ENCODE peak calls at places on chromosomes 16 and 17, in eight cellular contexts. One of them, this sample, is unnamed.

GRCh38 chr16:78915916-78916315 is 684.6 kb downstream of the MAF start:
- DNase-seq in BJ: no peak
- DNase-seq in pancreas: no peak
- DNase-seq in hepatic stellate cell: no peak
- DNase-seq in IMR-90: no peak
- DNase-seq in nucleus accumbens: no peak
- DNase-seq in activated T-helper 9 cell treated with anti-CD3 and anti-CD28 coated beads, Interleukin-2, amount 50 U/mL, for 16 hours: no peak
- DNase-seq in NCI-H2029: no peak
- DNase-seq in this sample: no peak

GRCh38 chr17:1029196-1029911 is 32.4 kb downstream of the TIMM22 start:
- DNase-seq in nucleus accumbens: no peak
- DNase-seq in NCI-H2029: no peak
- DNase-seq in activated T-helper 9 cell treated with anti-CD3 and anti-CD28 coated beads, Interleukin-2, amount 50 U/mL, for 16 hours: no peak
- DNase-seq in hepatic stellate cell: peak; percentile 74
- DNase-seq in IMR-90: peak; percentile 73
- DNase-seq in pancreas: no peak
- DNase-seq in BJ: no peak
- DNase-seq in this sample: peak; percentile 81

GRCh38 chr17:488993-489757 is 136.6 kb upstream of the RPH3AL start:
- DNase-seq in NCI-H2029: no peak
- DNase-seq in nucleus accumbens: no peak
- DNase-seq in activated T-helper 9 cell treated with anti-CD3 and anti-CD28 coated beads, Interleukin-2, amount 50 U/mL, for 16 hours: no peak
- DNase-seq in pancreas: no peak
- DNase-seq in hepatic stellate cell: no peak
- DNase-seq in BJ: no peak
- DNase-seq in IMR-90: peak; percentile 20
- DNase-seq in this sample: peak; percentile 61

GRCh38 chr17:79023180-79023705 is 726 bp upstream of the C1QTNF1 start:
- DNase-seq in hepatic stellate cell: no peak
- DNase-seq in pancreas: peak; percentile 40
- DNase-seq in nucleus accumbens: no peak
- DNase-seq in BJ: no peak
- DNase-seq in NCI-H2029: no peak
- DNase-seq in activated T-helper 9 cell treated with anti-CD3 and anti-CD28 coated beads, Interleukin-2, amount 50 U/mL, for 16 hours: no peak
- DNase-seq in IMR-90: no peak
- DNase-seq in this sample: no peak

GRCh38 chr16:81686391-81687182 is 92.5 kb upstream of the PLCG2 start:
- DNase-seq in pancreas: no peak
- DNase-seq in activated T-helper 9 cell treated with anti-CD3 and anti-CD28 coated beads, Interleukin-2, amount 50 U/mL, for 16 hours: no peak
- DNase-seq in nucleus accumbens: no peak
- DNase-seq in NCI-H2029: no peak
- DNase-seq in IMR-90: no peak
- DNase-seq in BJ: no peak
- DNase-seq in hepatic stellate cell: no peak
- DNase-seq in this sample: no peak

GRCh38 chr17:82563318-82563717 is 43.8 kb downstream of the FOXK2 start:
- DNase-seq in nucleus accumbens: no peak
- DNase-seq in IMR-90: no peak
- DNase-seq in NCI-H2029: no peak
- DNase-seq in hepatic stellate cell: no peak
- DNase-seq in activated T-helper 9 cell treated with anti-CD3 and anti-CD28 coated beads, Interleukin-2, amount 50 U/mL, for 16 hours: no peak
- DNase-seq in pancreas: no peak
- DNase-seq in BJ: no peak
- DNase-seq in this sample: no peak

GRCh38 chr17:64778367-64779290 is 116.5 kb upstream of the SMURF2 start:
- DNase-seq in NCI-H2029: peak; percentile 71
- DNase-seq in activated T-helper 9 cell treated with anti-CD3 and anti-CD28 coated beads, Interleukin-2, amount 50 U/mL, for 16 hours: no peak
- DNase-seq in hepatic stellate cell: no peak
- DNase-seq in IMR-90: no peak
- DNase-seq in pancreas: peak; percentile 73
- DNase-seq in nucleus accumbens: no peak
- DNase-seq in BJ: no peak
- DNase-seq in this sample: no peak

GRCh38 chr17:1004769-1005295 is 7.9 kb downstream of the TIMM22 start:
- DNase-seq in NCI-H2029: no peak
- DNase-seq in hepatic stellate cell: no peak
- DNase-seq in nucleus accumbens: no peak
- DNase-seq in BJ: no peak
- DNase-seq in activated T-helper 9 cell treated with anti-CD3 and anti-CD28 coated beads, Interleukin-2, amount 50 U/mL, for 16 hours: no peak
- DNase-seq in pancreas: peak; percentile 56
- DNase-seq in IMR-90: no peak
- DNase-seq in this sample: no peak

GRCh38 chr17:38504216-38504615 is 76.0 kb downstream of the ARHGAP23 start:
- DNase-seq in BJ: no peak
- DNase-seq in IMR-90: no peak
- DNase-seq in nucleus accumbens: no peak
- DNase-seq in activated T-helper 9 cell treated with anti-CD3 and anti-CD28 coated beads, Interleukin-2, amount 50 U/mL, for 16 hours: no peak
- DNase-seq in hepatic stellate cell: no peak
- DNase-seq in pancreas: no peak
- DNase-seq in NCI-H2029: no peak
- DNase-seq in this sample: no peak

GRCh38 chr17:72422505-72423285 is 301.9 kb downstream of the SOX9 start:
- DNase-seq in NCI-H2029: no peak
- DNase-seq in hepatic stellate cell: peak; percentile 91
- DNase-seq in activated T-helper 9 cell treated with anti-CD3 and anti-CD28 coated beads, Interleukin-2, amount 50 U/mL, for 16 hours: no peak
- DNase-seq in IMR-90: peak; percentile 92
- DNase-seq in nucleus accumbens: no peak
- DNase-seq in pancreas: no peak
- DNase-seq in BJ: peak; percentile 90
- DNase-seq in this sample: peak; percentile 99

GRCh38 chr16:25570131-25570530 is 121.6 kb upstream of the HS3ST4 start:
- DNase-seq in IMR-90: no peak
- DNase-seq in hepatic stellate cell: no peak
- DNase-seq in NCI-H2029: no peak
- DNase-seq in activated T-helper 9 cell treated with anti-CD3 and anti-CD28 coated beads, Interleukin-2, amount 50 U/mL, for 16 hours: no peak
- DNase-seq in nucleus accumbens: no peak
- DNase-seq in pancreas: no peak
- DNase-seq in BJ: no peak
- DNase-seq in this sample: no peak

GRCh38 chr16:3035972-3036725 is 595 bp downstream of the BICDL2 start:
- DNase-seq in IMR-90: no peak
- DNase-seq in nucleus accumbens: no peak
- DNase-seq in BJ: no peak
- DNase-seq in NCI-H2029: no peak
- DNase-seq in activated T-helper 9 cell treated with anti-CD3 and anti-CD28 coated beads, Interleukin-2, amount 50 U/mL, for 16 hours: no peak
- DNase-seq in hepatic stellate cell: no peak
- DNase-seq in pancreas: peak; percentile 80
- DNase-seq in this sample: no peak

GRCh38 chr16:1001096-1001495 is 19.5 kb downstream of the SOX8 start:
- DNase-seq in NCI-H2029: no peak
- DNase-seq in BJ: no peak
- DNase-seq in pancreas: no peak
- DNase-seq in IMR-90: no peak
- DNase-seq in activated T-helper 9 cell treated with anti-CD3 and anti-CD28 coated beads, Interleukin-2, amount 50 U/mL, for 16 hours: no peak
- DNase-seq in hepatic stellate cell: no peak
- DNase-seq in nucleus accumbens: no peak
- DNase-seq in this sample: no peak

GRCh38 chr16:10368984-10369551 is 16.8 kb upstream of the ATF7IP2 start:
- DNase-seq in pancreas: no peak
- DNase-seq in hepatic stellate cell: no peak
- DNase-seq in activated T-helper 9 cell treated with anti-CD3 and anti-CD28 coated beads, Interleukin-2, amount 50 U/mL, for 16 hours: no peak
- DNase-seq in BJ: no peak
- DNase-seq in nucleus accumbens: no peak
- DNase-seq in IMR-90: no peak
- DNase-seq in NCI-H2029: no peak
- DNase-seq in this sample: no peak

GRCh38 chr17:16516594-16517018 is 24.6 kb upstream of the LRRC75A start:
- DNase-seq in BJ: peak; percentile 23
- DNase-seq in pancreas: no peak
- DNase-seq in nucleus accumbens: peak; percentile 53
- DNase-seq in hepatic stellate cell: peak; percentile 76
- DNase-seq in activated T-helper 9 cell treated with anti-CD3 and anti-CD28 coated beads, Interleukin-2, amount 50 U/mL, for 16 hours: no peak
- DNase-seq in NCI-H2029: no peak
- DNase-seq in IMR-90: peak; percentile 80
- DNase-seq in this sample: peak; percentile 82

GRCh38 chr17:13864551-13864950 is 204.8 kb upstream of the COX10 start:
- DNase-seq in BJ: peak; percentile 3
- DNase-seq in pancreas: no peak
- DNase-seq in activated T-helper 9 cell treated with anti-CD3 and anti-CD28 coated beads, Interleukin-2, amount 50 U/mL, for 16 hours: no peak
- DNase-seq in nucleus accumbens: no peak
- DNase-seq in IMR-90: peak; percentile 66
- DNase-seq in NCI-H2029: no peak
- DNase-seq in hepatic stellate cell: no peak
- DNase-seq in this sample: peak; percentile 41

GRCh38 chr17:57612202-57613071 is 132.7 kb downstream of the CCDC182 start:
- DNase-seq in BJ: no peak
- DNase-seq in hepatic stellate cell: no peak
- DNase-seq in pancreas: peak; percentile 16
- DNase-seq in NCI-H2029: peak; percentile 50
- DNase-seq in nucleus accumbens: no peak
- DNase-seq in IMR-90: no peak
- DNase-seq in activated T-helper 9 cell treated with anti-CD3 and anti-CD28 coated beads, Interleukin-2, amount 50 U/mL, for 16 hours: no peak
- DNase-seq in this sample: no peak

GRCh38 chr17:66549731-66550207 is 247.4 kb downstream of the PRKCA start:
- DNase-seq in hepatic stellate cell: peak; percentile 63
- DNase-seq in activated T-helper 9 cell treated with anti-CD3 and anti-CD28 coated beads, Interleukin-2, amount 50 U/mL, for 16 hours: no peak
- DNase-seq in NCI-H2029: no peak
- DNase-seq in IMR-90: peak; percentile 90
- DNase-seq in BJ: peak; percentile 80
- DNase-seq in pancreas: no peak
- DNase-seq in nucleus accumbens: no peak
- DNase-seq in this sample: peak; percentile 82

GRCh38 chr17:17784599-17785264 is 52.1 kb downstream of the SREBF1 start:
- DNase-seq in nucleus accumbens: peak; percentile 54
- DNase-seq in hepatic stellate cell: peak; percentile 57
- DNase-seq in IMR-90: no peak
- DNase-seq in BJ: no peak
- DNase-seq in pancreas: no peak
- DNase-seq in activated T-helper 9 cell treated with anti-CD3 and anti-CD28 coated beads, Interleukin-2, amount 50 U/mL, for 16 hours: no peak
- DNase-seq in NCI-H2029: no peak
- DNase-seq in this sample: peak; percentile 64

GRCh38 chr17:81808778-81809555 is 5.0 kb downstream of the GCGR start:
- DNase-seq in nucleus accumbens: no peak
- DNase-seq in BJ: no peak
- DNase-seq in activated T-helper 9 cell treated with anti-CD3 and anti-CD28 coated beads, Interleukin-2, amount 50 U/mL, for 16 hours: no peak
- DNase-seq in hepatic stellate cell: no peak
- DNase-seq in IMR-90: no peak
- DNase-seq in pancreas: no peak
- DNase-seq in NCI-H2029: no peak
- DNase-seq in this sample: no peak

GRCh38 chr16:88747588-88748301 is 37.3 kb downstream of the PIEZO1 start:
- DNase-seq in BJ: no peak
- DNase-seq in nucleus accumbens: no peak
- DNase-seq in pancreas: no peak
- DNase-seq in hepatic stellate cell: no peak
- DNase-seq in activated T-helper 9 cell treated with anti-CD3 and anti-CD28 coated beads, Interleukin-2, amount 50 U/mL, for 16 hours: no peak
- DNase-seq in NCI-H2029: peak; percentile 64
- DNase-seq in IMR-90: no peak
- DNase-seq in this sample: peak; percentile 41

GRCh38 chr16:81774348-81774747 is 4.7 kb upstream of the PLCG2 start:
- DNase-seq in BJ: no peak
- DNase-seq in activated T-helper 9 cell treated with anti-CD3 and anti-CD28 coated beads, Interleukin-2, amount 50 U/mL, for 16 hours: no peak
- DNase-seq in IMR-90: no peak
- DNase-seq in NCI-H2029: no peak
- DNase-seq in hepatic stellate cell: no peak
- DNase-seq in pancreas: no peak
- DNase-seq in nucleus accumbens: no peak
- DNase-seq in this sample: no peak

GRCh38 chr17:72693147-72693878 is 399.2 kb downstream of the SLC39A11 start:
- DNase-seq in NCI-H2029: no peak
- DNase-seq in IMR-90: no peak
- DNase-seq in activated T-helper 9 cell treated with anti-CD3 and anti-CD28 coated beads, Interleukin-2, amount 50 U/mL, for 16 hours: no peak
- DNase-seq in BJ: no peak
- DNase-seq in nucleus accumbens: no peak
- DNase-seq in hepatic stellate cell: no peak
- DNase-seq in pancreas: no peak
- DNase-seq in this sample: no peak

GRCh38 chr16:56691885-56692284 is 9.6 kb downstream of the MT1X start:
- DNase-seq in NCI-H2029: no peak
- DNase-seq in pancreas: no peak
- DNase-seq in IMR-90: peak; percentile 17
- DNase-seq in hepatic stellate cell: no peak
- DNase-seq in BJ: peak; percentile 26
- DNase-seq in activated T-helper 9 cell treated with anti-CD3 and anti-CD28 coated beads, Interleukin-2, amount 50 U/mL, for 16 hours: no peak
- DNase-seq in nucleus accumbens: no peak
- DNase-seq in this sample: no peak

GRCh38 chr16:29877266-29877961 is 14.4 kb upstream of the CDIPT start:
- DNase-seq in NCI-H2029: no peak
- DNase-seq in BJ: no peak
- DNase-seq in activated T-helper 9 cell treated with anti-CD3 and anti-CD28 coated beads, Interleukin-2, amount 50 U/mL, for 16 hours: peak; percentile 20
- DNase-seq in IMR-90: peak; percentile 15
- DNase-seq in nucleus accumbens: no peak
- DNase-seq in pancreas: no peak
- DNase-seq in hepatic stellate cell: no peak
- DNase-seq in this sample: peak; percentile 49

GRCh38 chr16:79128706-79129105 is 471.8 kb downstream of the MAF start:
- DNase-seq in nucleus accumbens: peak; percentile 4
- DNase-seq in activated T-helper 9 cell treated with anti-CD3 and anti-CD28 coated beads, Interleukin-2, amount 50 U/mL, for 16 hours: no peak
- DNase-seq in NCI-H2029: no peak
- DNase-seq in pancreas: no peak
- DNase-seq in hepatic stellate cell: no peak
- DNase-seq in IMR-90: no peak
- DNase-seq in BJ: no peak
- DNase-seq in this sample: no peak

GRCh38 chr17:65589321-65589720 is 27.9 kb upstream of the AXIN2 start:
- DNase-seq in BJ: no peak
- DNase-seq in NCI-H2029: no peak
- DNase-seq in nucleus accumbens: no peak
- DNase-seq in pancreas: no peak
- DNase-seq in hepatic stellate cell: no peak
- DNase-seq in IMR-90: no peak
- DNase-seq in activated T-helper 9 cell treated with anti-CD3 and anti-CD28 coated beads, Interleukin-2, amount 50 U/mL, for 16 hours: no peak
- DNase-seq in this sample: no peak

GRCh38 chr16:64751906-64752305 is 370.0 kb downstream of the CDH11 start:
- DNase-seq in pancreas: no peak
- DNase-seq in hepatic stellate cell: peak; percentile 53
- DNase-seq in NCI-H2029: no peak
- DNase-seq in activated T-helper 9 cell treated with anti-CD3 and anti-CD28 coated beads, Interleukin-2, amount 50 U/mL, for 16 hours: no peak
- DNase-seq in IMR-90: peak; percentile 90
- DNase-seq in nucleus accumbens: no peak
- DNase-seq in BJ: peak; percentile 72
- DNase-seq in this sample: peak; percentile 74

GRCh38 chr16:10688291-10688690 is 6.4 kb downstream of the TEKT5 start:
- DNase-seq in nucleus accumbens: no peak
- DNase-seq in activated T-helper 9 cell treated with anti-CD3 and anti-CD28 coated beads, Interleukin-2, amount 50 U/mL, for 16 hours: no peak
- DNase-seq in hepatic stellate cell: no peak
- DNase-seq in IMR-90: no peak
- DNase-seq in BJ: no peak
- DNase-seq in pancreas: no peak
- DNase-seq in NCI-H2029: peak; percentile 38
- DNase-seq in this sample: no peak

This sample was measured in mesenchymal stem cell.